ENCODE peak calls at places on chromosome 19, in five cellular contexts. Y is body of pancreas, T is astrocyte, B is colonic mucosa, W is GM23338. I is an unnamed sample.

GRCh38 chr19:41439441-41440222 is at the start of gene DMAC2:
- DNase-seq in Y (peak), T (peak), B (peak), W (peak), I (peak)

GRCh38 chr19:4815426-4816387 is 15.8 kb downstream of the TICAM1 start:
- DNase-seq in Y (peak), B (peak), W (peak), T (peak), I (no peak)

GRCh38 chr19:47598407-47599349 is 10.3 kb upstream of the BICRA start:
- DNase-seq in T (peak), Y (peak), W (peak), B (peak), I (peak)

GRCh38 chr19:41330946-41331678 is 21.1 kb downstream of the CCDC97 start:
- DNase-seq in Y (no peak), B (no peak), T (no peak), W (peak), I (no peak)

GRCh38 chr19:45340232-45340898 is at the start of gene KLC3:
- DNase-seq in Y (peak), B (peak), T (no peak), W (peak), I (no peak)

GRCh38 chr19:40084948-40085347 is 5.8 kb downstream of the ZNF780A start:
- DNase-seq in Y (no peak), T (no peak), W (peak), B (no peak), I (no peak)

GRCh38 chr19:53703361-53703760 is 71.6 kb downstream of the DPRX start:
- DNase-seq in B (no peak), W (no peak), T (no peak), Y (no peak), I (no peak)

GRCh38 chr19:55264531-55264930 is 5.7 kb upstream of the PPP6R1 start:
- DNase-seq in Y (no peak), B (no peak), T (no peak), W (no peak), I (no peak)

GRCh38 chr19:39631178-39631577 is 24.5 kb upstream of the LGALS16 start:
- DNase-seq in Y (no peak), W (peak), B (no peak), T (no peak), I (no peak)

GRCh38 chr19:46654621-46655152 is 6.3 kb downstream of the DACT3 start:
- DNase-seq in W (peak), Y (no peak), B (no peak), T (no peak), I (no peak)

GRCh38 chr19:40192758-40193586 is 1.7 kb downstream of the MAP3K10 start:
- DNase-seq in T (no peak), W (peak), B (no peak), Y (no peak), I (no peak)

GRCh38 chr19:42051166-42052115 is 18.6 kb downstream of the GRIK5 start:
- DNase-seq in W (peak), T (no peak), Y (no peak), B (no peak), I (no peak)

GRCh38 chr19:19006213-19006612 is 27.1 kb downstream of the SUGP2 start:
- DNase-seq in Y (no peak), T (no peak), W (no peak), B (no peak), I (no peak)

GRCh38 chr19:43811833-43812232 is 9.6 kb upstream of the LYPD5 start:
- DNase-seq in B (no peak), T (no peak), W (no peak), Y (no peak), I (no peak)

GRCh38 chr19:5142725-5143097 is 173.8 kb downstream of the KDM4B start:
- DNase-seq in W (no peak), B (no peak), Y (no peak), T (no peak), I (no peak)

GRCh38 chr19:46722421-46723022 is 5.6 kb upstream of the PRKD2 start:
- DNase-seq in T (no peak), B (no peak), W (no peak), Y (no peak), I (no peak)

GRCh38 chr19:39409886-39410619 is 2.4 kb upstream of the PLEKHG2 start:
- DNase-seq in B (peak), W (peak), Y (peak), T (no peak), I (no peak)

GRCh38 chr19:41702208-41702651 is 6.2 kb upstream of the CEACAM5 start:
- DNase-seq in Y (no peak), B (no peak), W (no peak), T (peak), I (peak)

GRCh38 chr19:57813919-57814504 is 701 bp downstream of the ZNF552 start:
- DNase-seq in Y (no peak), B (peak), W (peak), T (no peak), I (no peak)

GRCh38 chr19:32041681-32042292 is 303.6 kb upstream of the ZNF507 start:
- DNase-seq in B (peak), W (peak), T (no peak), Y (peak), I (no peak)

GRCh38 chr19:4503224-4504170 is 14.8 kb downstream of the PLIN4 start:
- DNase-seq in Y (no peak), B (no peak), T (no peak), W (no peak), I (no peak)

GRCh38 chr19:54190942-54191670 is at the start of gene TSEN34:
- DNase-seq in T (peak), B (peak), Y (peak), W (peak), I (no peak)

GRCh38 chr19:31543456-31543855 is 194.2 kb upstream of the TSHZ3 start:
- DNase-seq in Y (no peak), W (no peak), T (no peak), B (no peak), I (no peak)

GRCh38 chr19:12867120-12868099 is 13.8 kb downstream of the DNASE2 start:
- DNase-seq in T (peak), B (peak), Y (peak), W (peak), I (no peak)

GRCh38 chr19:49690656-49691242 is at the start of gene CPT1C:
- DNase-seq in Y (peak), W (peak), B (peak), T (peak), I (no peak)
- H3K4me3 ChIP-seq in Y (peak), W (peak), B (peak), T (peak), I (peak)

GRCh38 chr19:15452111-15453047 is 2.6 kb upstream of the WIZ start:
- DNase-seq in Y (peak), W (peak), T (peak), B (peak), I (peak)

GRCh38 chr19:15453906-15454305 is 4.2 kb upstream of the WIZ start:
- DNase-seq in Y (no peak), W (no peak), B (no peak), T (no peak), I (no peak)

GRCh38 chr19:15453091-15453498 is 3.3 kb upstream of the WIZ start:
- DNase-seq in T (no peak), Y (no peak), B (no peak), W (peak), I (no peak)

GRCh38 chr19:15455996-15456395 is 6.2 kb upstream of the WIZ start:
- DNase-seq in Y (no peak), B (no peak), T (no peak), W (no peak), I (no peak)

DNA sequence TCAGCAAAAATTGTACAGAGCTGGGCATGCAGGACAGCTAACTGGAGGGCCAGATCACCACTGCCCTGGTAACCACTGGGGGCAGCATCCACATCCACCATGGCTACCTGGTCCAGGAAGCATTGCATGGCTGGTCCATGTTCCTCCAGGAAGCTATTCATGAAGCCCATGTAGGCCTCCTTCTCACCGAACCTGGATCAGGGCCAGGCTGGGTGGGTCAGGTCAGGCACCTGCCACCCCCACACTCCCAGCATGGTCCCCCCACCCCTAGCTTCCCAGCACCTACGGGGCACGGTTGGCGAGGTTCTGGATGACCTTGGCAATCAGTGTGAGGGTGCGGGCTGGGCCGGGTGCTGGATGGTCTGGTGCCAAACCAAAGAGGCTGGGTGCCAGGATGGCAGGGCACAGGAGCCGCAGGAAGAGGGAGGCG is 4.6 kb upstream of the WIZ start:
- DNase-seq in W (no peak), B (no peak), T (no peak), Y (peak), I (no peak)
- TF ChIP-seq CTCF in W (peak), B (no peak), T (peak), Y (no peak), I (peak)

GRCh38 chr19:37855098-37855497 is 51.3 kb downstream of the WDR87 start:
- DNase-seq in Y (peak), T (peak), B (peak), W (peak), I (no peak)
- H3K4me3 ChIP-seq in Y (no peak), T (peak), B (no peak), W (no peak), I (no peak)

GRCh38 chr19:2461751-2462634 is 5.2 kb upstream of the LMNB2 start:
- DNase-seq in W (peak), T (peak), Y (peak), B (peak), I (no peak)
- TF ChIP-seq CTCF in W (no peak), T (no peak), Y (peak), B (no peak), I (peak)

DNA sequence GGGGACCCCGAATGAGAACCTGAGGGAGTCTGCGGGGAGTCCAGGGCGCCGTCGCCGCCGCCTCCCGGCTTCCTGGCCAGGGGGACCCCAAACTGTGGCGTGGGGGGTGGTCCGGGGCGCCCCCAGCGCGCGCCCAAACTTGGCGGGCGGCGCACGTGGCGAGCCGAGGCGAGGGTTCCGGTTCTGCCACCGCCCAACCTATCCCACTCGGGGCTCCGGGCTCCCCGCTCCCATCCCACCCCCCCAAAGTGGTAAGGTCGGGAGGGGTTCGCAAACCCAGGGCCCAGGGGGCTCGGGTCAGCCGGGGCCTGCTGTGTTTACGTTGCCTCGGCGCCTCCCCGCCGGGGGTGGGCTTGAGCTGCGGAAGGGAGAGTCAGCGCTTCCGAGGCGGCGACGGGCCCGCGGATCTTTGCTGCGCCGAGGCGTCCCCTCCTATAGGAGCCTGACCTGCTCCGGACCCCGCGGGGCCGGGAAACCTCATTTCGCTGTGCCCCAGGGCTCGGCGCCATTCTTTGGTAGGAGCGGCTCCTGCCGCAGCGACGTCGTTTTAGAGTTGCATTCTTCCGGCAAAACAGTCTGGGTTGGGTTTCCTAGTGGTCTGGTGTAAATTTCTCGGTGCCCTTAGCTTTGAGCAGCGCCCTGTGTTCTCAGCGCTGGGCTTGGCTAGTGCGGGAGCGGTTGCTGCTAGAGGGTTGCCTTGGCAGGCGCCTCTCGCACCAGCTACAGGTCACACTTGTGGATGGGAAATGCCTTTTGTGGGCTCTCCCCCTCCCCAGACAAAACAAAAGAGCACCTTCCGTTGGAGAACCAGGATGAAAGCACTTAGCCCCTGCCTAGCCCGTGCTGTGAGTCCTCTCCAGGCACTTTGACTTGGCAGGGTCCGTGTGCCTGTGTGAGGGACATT is 1.2 kb downstream of the DAZAP1 start:
- DNase-seq in Y (peak), B (peak), T (peak), W (peak), I (no peak)
- H3K4me3 ChIP-seq in Y (peak), B (peak), T (peak), W (peak), I (peak)

I was measured in epithelial cell of proximal tubule.